ENCODE peak calls at places on chromosomes 1 and 21, in four cellular contexts. Q is AG04450, M is HFFc6, K is transverse colon. R is an unnamed sample.

GRCh38 chr1:149887456-149888159 is 11.8 kb upstream of the BOLA1 start:
- DNase-seq in K (peak; percentile 81), Q (peak; percentile 98), M (peak; percentile 99), R (peak; percentile 99)

GRCh38 chr21:45575304-45575992 is 33.2 kb upstream of the SLC19A1 start:
- DNase-seq in Q (no peak), K (no peak), M (no peak), R (no peak)

GRCh38 chr1:116508984-116509980 is 61.5 kb downstream of the CD58 start:
- DNase-seq in Q (no peak), M (peak; percentile 77), K (peak; percentile 52), R (no peak)

GRCh38 chr1:201219481-201220387 is 29.1 kb downstream of the IGFN1 start:
- DNase-seq in K (no peak), Q (no peak), M (no peak), R (no peak)

GRCh38 chr1:42137766-42138165 is 15.4 kb upstream of the GUCA2B start:
- DNase-seq in M (no peak), Q (no peak), K (no peak), R (no peak)

GRCh38 chr1:33007190-33008050 is 29.3 kb downstream of the AK2 start:
- DNase-seq in K (peak; percentile 28), Q (peak; percentile 79), M (peak; percentile 90), R (no peak)

GRCh38 chr1:53145942-53146708 is 3.7 kb upstream of the SLC1A7 start:
- DNase-seq in Q (peak; percentile 99), K (peak; percentile 49), M (peak; percentile 99), R (no peak)

GRCh38 chr1:157155658-157156057 is 17.5 kb upstream of the ETV3 start:
- DNase-seq in K (no peak), Q (no peak), M (no peak), R (no peak)

GRCh38 chr21:46474365-46474764 is 15.7 kb downstream of the DIP2A start:
- DNase-seq in Q (no peak), K (no peak), M (no peak), R (no peak)

GRCh38 chr1:26831546-26832248 is 5.2 kb downstream of the ZDHHC18 start:
- DNase-seq in K (no peak), M (no peak), Q (no peak), R (no peak)

GRCh38 chr1:245016700-245017099 is 138.1 kb upstream of the KIF26B start:
- DNase-seq in M (no peak), K (no peak), Q (no peak), R (no peak)

GRCh38 chr1:84940481-84940880 is 47.5 kb upstream of the LPAR3 start:
- DNase-seq in M (no peak), K (no peak), Q (no peak), R (no peak)

GRCh38 chr1:151458936-151459330 is 361 bp downstream of the POGZ start:
- DNase-seq in K (peak; percentile 71), M (peak; percentile 37), Q (peak; percentile 39), R (no peak)

GRCh38 chr1:204506969-204507316 is 9.3 kb upstream of the MDM4 start:
- DNase-seq in Q (peak; percentile 88), M (peak; percentile 85), K (peak; percentile 88), R (peak; percentile 83)

GRCh38 chr1:230205719-230206198 is 138.7 kb downstream of the GALNT2 start:
- DNase-seq in Q (no peak), K (no peak), M (peak; percentile 29), R (no peak)

GRCh38 chr1:31583995-31584868 is 7.9 kb downstream of the TINAGL1 start:
- DNase-seq in K (peak; percentile 72), M (no peak), Q (no peak), R (no peak)

GRCh38 chr1:181134543-181135461 is 46.3 kb downstream of the IER5 start:
- DNase-seq in K (peak; percentile 62), M (peak; percentile 69), Q (peak; percentile 38), R (no peak)

GRCh38 chr1:64574301-64574700 is 104.4 kb downstream of the CACHD1 start:
- DNase-seq in M (peak; percentile 39), K (no peak), Q (no peak), R (no peak)

GRCh38 chr21:20443558-20444155 is 554.6 kb upstream of the NCAM2 start:
- DNase-seq in Q (no peak), K (no peak), M (no peak), R (no peak)

GRCh38 chr1:177132141-177132540 is 32.4 kb downstream of the ASTN1 start:
- DNase-seq in K (no peak), M (no peak), Q (no peak), R (no peak)

GRCh38 chr1:169624122-169624521 is 5.8 kb downstream of the SELP start:
- DNase-seq in M (no peak), Q (no peak), K (no peak), R (no peak)

GRCh38 chr1:246748867-246749266 is 24.7 kb downstream of the SCCPDH start:
- DNase-seq in M (no peak), K (no peak), Q (no peak), R (no peak)

GRCh38 chr1:201310986-201311355 is 27.7 kb downstream of the PKP1 start:
- DNase-seq in Q (no peak), M (no peak), K (no peak), R (peak; percentile 35)

GRCh38 chr1:152347116-152347728 is 12.6 kb downstream of the FLG2 start:
- DNase-seq in K (no peak), M (peak; percentile 59), Q (peak; percentile 3), R (no peak)

GRCh38 chr1:198465201-198466144 is 75.0 kb downstream of the ATP6V1G3 start:
- DNase-seq in M (peak; percentile 73), Q (peak; percentile 41), K (no peak), R (peak; percentile 34)

GRCh38 chr1:46148318-46148717 is 15.9 kb upstream of the PIK3R3 start:
- DNase-seq in K (no peak), Q (no peak), M (no peak), R (no peak)

GRCh38 chr21:45404726-45405270 is at the start of gene COL18A1:
- DNase-seq in K (peak; percentile 29), M (peak; percentile 16), Q (no peak), R (no peak)

GRCh38 chr21:28439852-28440251 is 552.8 kb downstream of the LTN1 start:
- DNase-seq in M (peak; percentile 17), K (no peak), Q (no peak), R (no peak)

GRCh38 chr1:193406901-193407300 is 220.5 kb upstream of the B3GALT2 start:
- DNase-seq in Q (no peak), M (peak; percentile 71), K (no peak), R (peak; percentile 39)

GRCh38 chr1:100075773-100076172 is 57.0 kb downstream of the SASS6 start:
- DNase-seq in Q (no peak), M (no peak), K (no peak), R (no peak)

R was measured in NCI-H1048.